ENCODE peak calls at places on chromosomes 7 and 10, in four cellular contexts. Y, E, L and X are unnamed samples.

GRCh38 chr7:28908775-28909174 is 49.4 kb downstream of the TRIL start:
- DNase-seq in Y (no peak), E (no peak), L (no peak), X (no peak)

GRCh38 chr7:30906014-30906413 is 5.6 kb upstream of the AQP1 start:
- DNase-seq in L (no peak), Y (peak; percentile 50), E (peak; percentile 61), X (no peak)

GRCh38 chr7:50662059-50662689 is 97.0 kb upstream of the DDC start:
- DNase-seq in E (peak; percentile 31), L (no peak), Y (no peak), X (no peak)

GRCh38 chr7:154503962-154504550 is 451.9 kb downstream of the DPP6 start:
- DNase-seq in L (no peak), E (peak; percentile 53), Y (peak; percentile 25), X (no peak)

GRCh38 chr7:28879105-28879504 is 79.0 kb downstream of the TRIL start:
- DNase-seq in Y (no peak), L (no peak), E (no peak), X (no peak)

GRCh38 chr7:94391716-94392390 is 2.8 kb upstream of the COL1A2 start:
- DNase-seq in L (no peak), Y (no peak), E (peak; percentile 90), X (no peak)

GRCh38 chr7:126040114-126041045 is 1110.8 kb upstream of the POT1 start:
- DNase-seq in E (no peak), Y (no peak), L (no peak), X (no peak)

GRCh38 chr10:68251146-68251545 is 19.2 kb upstream of the ATOH7 start:
- DNase-seq in Y (no peak), E (no peak), L (no peak), X (no peak)

GRCh38 chr10:128912568-128913311 is 554.3 kb upstream of the MGMT start:
- DNase-seq in E (no peak), Y (no peak), L (no peak), X (no peak)

GRCh38 chr7:142629588-142630260 is 119.5 kb upstream of the PRSS1 start:
- DNase-seq in E (peak; percentile 66), Y (peak; percentile 5), L (no peak), X (no peak)

GRCh38 chr7:116984917-116985316 is 31.6 kb downstream of the ST7 start:
- DNase-seq in L (no peak), Y (peak; percentile 46), E (peak; percentile 52), X (no peak)

GRCh38 chr10:58335306-58336005 is 650 bp downstream of the UBE2D1 start:
- DNase-seq in E (peak; percentile 72), L (no peak), Y (peak; percentile 62), X (no peak)

GRCh38 chr10:30606313-30606712 is 23.2 kb downstream of the LYZL2 start:
- DNase-seq in E (peak; percentile 26), L (no peak), Y (no peak), X (no peak)

GRCh38 chr7:148783801-148784527 is 85.3 kb downstream of the CUL1 start:
- DNase-seq in L (no peak), Y (peak; percentile 59), E (no peak), X (no peak)
- H3K27ac ChIP-seq in L (no peak overlapping the region), Y (peak overlapping the region; percentile 87), E (no peak overlapping the region), X (no peak overlapping the region)

GRCh38 chr10:11875183-11875498 is 52.0 kb downstream of the PROSER2 start:
- DNase-seq in L (no peak), Y (no peak), E (peak; percentile 17), X (no peak)

GRCh38 chr10:11875499-11876281 is 52.5 kb downstream of the PROSER2 start:
- DNase-seq in Y (peak; percentile 95), L (peak; percentile 94), E (peak; percentile 97), X (no peak)

GRCh38 chr10:11877506-11877905 is 54.4 kb downstream of the PROSER2 start:
- DNase-seq in L (no peak), Y (no peak), E (no peak), X (no peak)

GRCh38 chr10:11878776-11879175 is 55.6 kb downstream of the PROSER2 start:
- DNase-seq in E (no peak), L (no peak), Y (no peak), X (no peak)

DNA sequence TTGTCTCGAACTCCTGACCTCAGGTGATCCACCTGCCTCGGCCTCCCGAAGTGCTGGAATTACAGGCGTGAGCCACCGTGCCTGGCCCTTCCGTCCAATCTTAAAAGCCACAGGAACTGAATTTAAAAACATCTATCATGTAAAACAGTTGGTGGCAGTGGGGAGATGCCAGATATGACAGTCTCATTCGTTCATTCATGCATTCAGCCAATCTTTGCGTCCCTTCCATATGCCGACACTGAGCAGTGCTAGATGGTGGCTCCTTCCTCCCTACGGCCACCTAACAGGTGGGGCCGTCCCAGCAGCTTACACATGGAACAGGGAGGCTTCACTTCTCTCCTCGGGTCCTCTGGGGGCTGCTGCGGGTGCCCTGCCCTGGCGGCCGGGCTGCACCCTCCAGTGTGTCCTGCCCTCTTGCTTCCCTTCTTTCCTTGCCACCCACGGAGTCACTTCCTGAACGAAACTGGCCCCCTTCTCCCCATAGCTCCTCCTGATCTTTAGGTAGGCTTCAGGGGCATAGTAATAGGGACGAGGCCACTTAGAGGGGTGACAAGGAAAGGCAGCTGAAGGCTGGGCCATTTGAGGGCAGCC is 53.7 kb downstream of the PROSER2 start:
- DNase-seq in E (no peak), Y (no peak), L (no peak), X (no peak)
- H3K27ac ChIP-seq in E (no peak overlapping the region), Y (peak overlapping the region; percentile 93), L (peak overlapping the region; percentile 95), X (no peak overlapping the region)

GRCh38 chr10:29590598-29591415 is 44.0 kb downstream of the SVIL start:
- DNase-seq in L (no peak), Y (peak; percentile 44), E (peak; percentile 80), X (no peak)
- H3K27ac ChIP-seq in L (peak overlapping the region; percentile 80), Y (no peak overlapping the region), E (peak overlapping the region; percentile 96), X (no peak overlapping the region)

GRCh38 chr10:112215342-112215774 is 31.8 kb upstream of the GPAM start:
- DNase-seq in E (no peak), L (no peak), Y (no peak), X (no peak)
- H3K27ac ChIP-seq in E (no peak overlapping the region), L (no peak overlapping the region), Y (no peak overlapping the region), X (no peak overlapping the region)

GRCh38 chr7:18224138-18224537 is 196.5 kb upstream of the PRPS1L1 start:
- DNase-seq in Y (no peak), L (no peak), E (no peak), X (no peak)
- H3K27ac ChIP-seq in Y (no peak overlapping the region), L (no peak overlapping the region), E (no peak overlapping the region), X (no peak overlapping the region)

GRCh38 chr10:96089116-96089515 is 41.0 kb upstream of the ZNF518A start:
- DNase-seq in E (no peak), Y (no peak), L (no peak), X (no peak)
- H3K27ac ChIP-seq in E (peak overlapping the region; percentile 95), Y (peak overlapping the region; percentile 95), L (no peak overlapping the region), X (no peak overlapping the region)

GRCh38 chr10:112448903-112449302 is 1.9 kb downstream of the VTI1A start:
- DNase-seq in E (no peak), Y (no peak), L (no peak), X (no peak)
- H3K27ac ChIP-seq in E (no peak overlapping the region), Y (no peak overlapping the region), L (no peak overlapping the region), X (no peak overlapping the region)

GRCh38 chr10:114518401-114519305 is 114.4 kb upstream of the AFAP1L2 start:
- DNase-seq in L (no peak), Y (no peak), E (no peak), X (no peak)
- H3K27ac ChIP-seq in L (peak overlapping the region; percentile 88), Y (peak overlapping the region; percentile 95), E (no peak overlapping the region), X (no peak overlapping the region)

DNA sequence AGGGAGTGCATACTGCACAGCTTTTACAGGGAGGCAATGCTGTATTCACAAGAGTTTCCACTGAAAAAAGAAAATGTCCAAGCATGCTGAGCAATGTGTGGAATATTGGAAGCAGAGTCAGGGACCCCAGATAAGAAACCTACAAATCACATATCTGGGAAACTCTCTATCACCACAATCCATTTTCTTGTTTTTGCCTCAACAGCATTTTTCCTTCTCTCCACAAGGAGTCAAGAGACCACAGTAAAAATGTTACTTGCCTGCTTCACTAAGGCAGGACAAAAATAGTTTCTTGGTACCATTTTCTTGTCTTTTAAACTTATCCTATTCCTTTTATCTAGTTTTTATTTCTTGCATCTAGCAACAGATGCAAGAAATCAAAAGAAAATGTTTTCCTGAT is 19.5 kb upstream of the PDE1C start:
- DNase-seq in E (no peak), L (no peak), Y (no peak), X (no peak)
- H3K27ac ChIP-seq in E (no peak overlapping the region), L (no peak overlapping the region), Y (no peak overlapping the region), X (no peak overlapping the region)